ENCODE peak calls at places on chromosomes 11 and 22, in seven cellular contexts. One of them, this sample, is unnamed.

GRCh38 chr11:94866936-94867795 is 99.0 kb downstream of the AMOTL1 start:
- DNase-seq in activated naive CD8-positive, alpha-beta T cell treated with anti-CD3 and anti-CD28 coated beads for 36 hours: no peak
- DNase-seq in cardiac muscle cell: no peak
- DNase-seq in IMR-90: no peak
- DNase-seq in AG09319: no peak
- DNase-seq in body of pancreas: no peak
- DNase-seq in activated gamma-delta T cell treated with Interleukin-2 at 50 U/mL for 16 hours: no peak
- DNase-seq in this sample: no peak

GRCh38 chr11:69213315-69213714 is 57.6 kb downstream of the SMIM38 start:
- DNase-seq in activated naive CD8-positive, alpha-beta T cell treated with anti-CD3 and anti-CD28 coated beads for 36 hours: no peak
- DNase-seq in cardiac muscle cell: no peak
- DNase-seq in IMR-90: peak
- DNase-seq in AG09319: no peak
- DNase-seq in body of pancreas: no peak
- DNase-seq in activated gamma-delta T cell treated with Interleukin-2 at 50 U/mL for 16 hours: no peak
- DNase-seq in this sample: no peak

GRCh38 chr11:115226556-115226955 is 277.7 kb downstream of the CADM1 start:
- DNase-seq in activated naive CD8-positive, alpha-beta T cell treated with anti-CD3 and anti-CD28 coated beads for 36 hours: no peak
- DNase-seq in cardiac muscle cell: peak
- DNase-seq in IMR-90: peak
- DNase-seq in AG09319: no peak
- DNase-seq in body of pancreas: no peak
- DNase-seq in activated gamma-delta T cell treated with Interleukin-2 at 50 U/mL for 16 hours: no peak
- DNase-seq in this sample: peak

GRCh38 chr22:31087744-31088215 is 6.7 kb downstream of the SMTN start:
- DNase-seq in activated naive CD8-positive, alpha-beta T cell treated with anti-CD3 and anti-CD28 coated beads for 36 hours: no peak
- DNase-seq in cardiac muscle cell: no peak
- DNase-seq in IMR-90: no peak
- DNase-seq in AG09319: no peak
- DNase-seq in body of pancreas: no peak
- DNase-seq in activated gamma-delta T cell treated with Interleukin-2 at 50 U/mL for 16 hours: no peak
- DNase-seq in this sample: no peak

GRCh38 chr11:73249304-73249703 is 22.8 kb upstream of the P2RY6 start:
- DNase-seq in activated naive CD8-positive, alpha-beta T cell treated with anti-CD3 and anti-CD28 coated beads for 36 hours: no peak
- DNase-seq in cardiac muscle cell: no peak
- DNase-seq in IMR-90: peak
- DNase-seq in AG09319: no peak
- DNase-seq in body of pancreas: no peak
- DNase-seq in activated gamma-delta T cell treated with Interleukin-2 at 50 U/mL for 16 hours: no peak
- DNase-seq in this sample: no peak

GRCh38 chr11:99200720-99201119 is 180.0 kb downstream of the CNTN5 start:
- DNase-seq in activated naive CD8-positive, alpha-beta T cell treated with anti-CD3 and anti-CD28 coated beads for 36 hours: no peak
- DNase-seq in cardiac muscle cell: no peak
- DNase-seq in IMR-90: no peak
- DNase-seq in AG09319: no peak
- DNase-seq in body of pancreas: no peak
- DNase-seq in activated gamma-delta T cell treated with Interleukin-2 at 50 U/mL for 16 hours: no peak
- DNase-seq in this sample: no peak

GRCh38 chr11:124898711-124899110 is 1.0 kb upstream of the ROBO4 start:
- DNase-seq in activated naive CD8-positive, alpha-beta T cell treated with anti-CD3 and anti-CD28 coated beads for 36 hours: no peak
- DNase-seq in cardiac muscle cell: no peak
- DNase-seq in IMR-90: no peak
- DNase-seq in AG09319: peak
- DNase-seq in body of pancreas: no peak
- DNase-seq in activated gamma-delta T cell treated with Interleukin-2 at 50 U/mL for 16 hours: no peak
- DNase-seq in this sample: peak

GRCh38 chr22:36244522-36245391 is 5.4 kb upstream of the APOL2 start:
- DNase-seq in activated naive CD8-positive, alpha-beta T cell treated with anti-CD3 and anti-CD28 coated beads for 36 hours: no peak
- DNase-seq in cardiac muscle cell: no peak
- DNase-seq in IMR-90: peak
- DNase-seq in AG09319: no peak
- DNase-seq in body of pancreas: no peak
- DNase-seq in activated gamma-delta T cell treated with Interleukin-2 at 50 U/mL for 16 hours: no peak
- DNase-seq in this sample: no peak

GRCh38 chr11:111429066-111429506 is 50.0 kb upstream of the POU2AF1 start:
- DNase-seq in activated naive CD8-positive, alpha-beta T cell treated with anti-CD3 and anti-CD28 coated beads for 36 hours: peak
- DNase-seq in cardiac muscle cell: no peak
- DNase-seq in IMR-90: peak
- DNase-seq in AG09319: peak
- DNase-seq in body of pancreas: peak
- DNase-seq in activated gamma-delta T cell treated with Interleukin-2 at 50 U/mL for 16 hours: peak
- DNase-seq in this sample: no peak

GRCh38 chr11:74269161-74269809 is 42.2 kb downstream of the P4HA3 start:
- DNase-seq in activated naive CD8-positive, alpha-beta T cell treated with anti-CD3 and anti-CD28 coated beads for 36 hours: peak
- DNase-seq in cardiac muscle cell: no peak
- DNase-seq in IMR-90: peak
- DNase-seq in AG09319: no peak
- DNase-seq in body of pancreas: no peak
- DNase-seq in activated gamma-delta T cell treated with Interleukin-2 at 50 U/mL for 16 hours: no peak
- DNase-seq in this sample: peak

This sample was measured in AG04450.